ENCODE peak calls at places on chromosomes 6 and 20, in eight cellular contexts. N is ovary, G is colonic mucosa, B is heart left ventricle, U is esophagus squamous epithelium, M is PC-3, W is Caco-2, Q is HepG2. P is an unnamed sample.

GRCh38 chr6:70413829-70414494 is 654 bp downstream of the FAM135A start:
- DNase-seq in N (peak; percentile 23), G (peak; percentile 42), B (peak; percentile 32), U (no peak), M (peak; percentile 12), W (no peak), Q (no peak), P (no peak)

GRCh38 chr20:45826381-45827019 is 612 bp downstream of the TNNC2 start:
- DNase-seq in N (peak; percentile 50), G (no peak), B (peak; percentile 61), U (no peak), M (no peak), W (no peak), Q (no peak), P (peak; percentile 40)

GRCh38 chr20:59571151-59571550 is 33.2 kb upstream of the PHACTR3 start:
- DNase-seq in N (no peak), G (no peak), B (no peak), U (no peak), M (no peak), W (no peak), Q (no peak), P (peak; percentile 21)

GRCh38 chr20:35660122-35660937 is 4.4 kb downstream of the CPNE1 start:
- DNase-seq in N (no peak), G (no peak), B (no peak), U (no peak), M (no peak), W (peak; percentile 32), Q (no peak), P (no peak)

GRCh38 chr6:126905917-126906316 is 212.6 kb upstream of the RSPO3 start:
- DNase-seq in N (no peak), G (no peak), B (no peak), U (no peak), M (no peak), W (no peak), Q (no peak), P (no peak)

GRCh38 chr20:6480328-6481030 is 287.0 kb upstream of the BMP2 start:
- DNase-seq in N (no peak), G (no peak), B (no peak), U (no peak), M (peak; percentile 13), W (no peak), Q (no peak), P (no peak)

GRCh38 chr6:138397128-138397814 is 6.8 kb upstream of the HEBP2 start:
- DNase-seq in N (no peak), G (no peak), B (peak; percentile 45), U (no peak), M (no peak), W (no peak), Q (no peak), P (no peak)

GRCh38 chr6:82870582-82871172 is 195.0 kb downstream of the UBE3D start:
- DNase-seq in N (no peak), G (no peak), B (no peak), U (no peak), M (peak; percentile 53), W (no peak), Q (no peak), P (no peak)

GRCh38 chr6:160347259-160348208 is 644 bp upstream of the SLC22A3 start:
- DNase-seq in N (no peak), G (peak; percentile 35), B (no peak), U (no peak), M (no peak), W (no peak), Q (no peak), P (peak; percentile 27)

GRCh38 chr6:152267967-152268845 is 369.0 kb downstream of the SYNE1 start:
- DNase-seq in N (peak; percentile 49), G (no peak), B (no peak), U (no peak), M (peak; percentile 69), W (no peak), Q (peak; percentile 45), P (no peak)

GRCh38 chr6:35679399-35679798 is 9.3 kb downstream of the FKBP5 start:
- DNase-seq in N (no peak), G (no peak), B (no peak), U (no peak), M (no peak), W (no peak), Q (no peak), P (no peak)

GRCh38 chr20:23889775-23890187 is 10.2 kb upstream of the CST5 start:
- DNase-seq in N (no peak), G (peak; percentile 48), B (no peak), U (no peak), M (peak; percentile 84), W (peak; percentile 78), Q (peak; percentile 74), P (peak; percentile 52)

GRCh38 chr6:18632670-18633410 is 245.7 kb downstream of the RNF144B start:
- DNase-seq in N (no peak), G (no peak), B (no peak), U (no peak), M (peak; percentile 55), W (no peak), Q (peak; percentile 32), P (no peak)

GRCh38 chr6:166494757-166495486 is 91.6 kb downstream of the RAMACL start:
- DNase-seq in N (no peak), G (no peak), B (no peak), U (no peak), M (no peak), W (no peak), Q (no peak), P (no peak)

GRCh38 chr6:157613011-157613522 is 210.0 kb upstream of the SNX9 start:
- DNase-seq in N (no peak), G (no peak), B (no peak), U (no peak), M (peak; percentile 86), W (no peak), Q (peak; percentile 63), P (no peak)

GRCh38 chr6:136920216-136920857 is 1.8 kb upstream of the SLC35D3 start:
- DNase-seq in N (no peak), G (no peak), B (no peak), U (no peak), M (no peak), W (no peak), Q (no peak), P (no peak)

GRCh38 chr6:57190140-57190539 is 18.0 kb downstream of the BAG2 start:
- DNase-seq in N (no peak), G (no peak), B (no peak), U (no peak), M (peak; percentile 45), W (no peak), Q (peak; percentile 55), P (no peak)

GRCh38 chr6:93337014-93337413 is 82.3 kb downstream of the EPHA7 start:
- DNase-seq in N (no peak), G (no peak), B (no peak), U (no peak), M (no peak), W (no peak), Q (no peak), P (no peak)

GRCh38 chr20:48393311-48393685 is 434.5 kb downstream of the PREX1 start:
- DNase-seq in N (no peak), G (no peak), B (no peak), U (no peak), M (no peak), W (no peak), Q (no peak), P (no peak)

GRCh38 chr6:26200918-26201721 is 113.9 kb downstream of the HFE start:
- DNase-seq in N (no peak), G (no peak), B (no peak), U (no peak), M (no peak), W (no peak), Q (no peak), P (no peak)

GRCh38 chr6:1378224-1379025 is 11.0 kb upstream of the FOXF2 start:
- DNase-seq in N (no peak), G (no peak), B (no peak), U (no peak), M (no peak), W (no peak), Q (no peak), P (no peak)

GRCh38 chr6:95365454-95365853 is 211.9 kb upstream of the MANEA start:
- DNase-seq in N (no peak), G (no peak), B (no peak), U (no peak), M (no peak), W (no peak), Q (no peak), P (no peak)

GRCh38 chr6:21598662-21599061 is 5.1 kb downstream of the SOX4 start:
- DNase-seq in N (no peak), G (no peak), B (no peak), U (no peak), M (peak; percentile 19), W (no peak), Q (no peak), P (no peak)

GRCh38 chr20:37651932-37652331 is 41.9 kb upstream of the CTNNBL1 start:
- DNase-seq in N (no peak), G (no peak), B (peak; percentile 58), U (no peak), M (peak; percentile 58), W (no peak), Q (peak; percentile 51), P (peak; percentile 27)

GRCh38 chr6:170087946-170088348 is 202.9 kb downstream of the DLL1 start:
- DNase-seq in N (peak; percentile 16), G (no peak), B (no peak), U (no peak), M (no peak), W (peak; percentile 29), Q (no peak), P (peak; percentile 23)

DNA sequence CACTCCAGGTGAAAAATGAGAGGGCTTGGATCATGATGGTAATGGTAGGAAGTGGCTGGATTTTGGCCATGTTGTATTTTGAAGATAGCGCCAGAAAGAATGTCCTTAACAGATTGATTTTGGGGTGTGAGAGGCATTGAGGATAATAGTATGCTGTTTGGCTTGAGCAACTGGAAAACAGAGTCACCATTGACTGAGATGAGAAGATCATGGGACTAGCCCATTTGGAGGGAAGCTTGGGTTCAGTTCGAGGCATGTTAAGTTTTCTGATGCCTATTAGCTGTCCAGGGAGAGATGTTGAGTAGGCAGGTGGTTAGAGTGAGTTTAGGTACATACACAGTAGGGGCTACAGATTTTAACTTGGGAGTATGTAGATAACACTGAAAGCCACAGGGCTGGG is 23.3 kb downstream of the PLCG1 start:
- DNase-seq in N (no peak), G (no peak), B (no peak), U (no peak), M (no peak), W (no peak), Q (no peak), P (no peak)
- H3K36me3 ChIP-seq in N (no peaks in the 10 kb centered on the region), G (peaks cover 13% of the 10 kb centered on the region), B (peaks cover 58% of the 10 kb centered on the region), U (peaks cover 27% of the 10 kb centered on the region), M (peaks cover 34% of the 10 kb centered on the region), W (peaks cover 26% of the 10 kb centered on the region), Q (peaks cover 55% of the 10 kb centered on the region), P (no peaks in the 10 kb centered on the region)

GRCh38 chr20:17941087-17941825 is 27.3 kb downstream of the SNX5 start:
- DNase-seq in N (no peak), G (peak; percentile 19), B (no peak), U (no peak), M (no peak), W (no peak), Q (no peak), P (no peak)
- H3K36me3 ChIP-seq in N (no peaks in the 10 kb centered on the region), G (peaks cover 15% of the 10 kb centered on the region), B (peaks cover 59% of the 10 kb centered on the region), U (peaks cover 32% of the 10 kb centered on the region), M (peaks cover 49% of the 10 kb centered on the region), W (peaks cover 14% of the 10 kb centered on the region), Q (peaks cover 22% of the 10 kb centered on the region), P (peaks cover 54% of the 10 kb centered on the region)

GRCh38 chr6:131628726-131629125 is 684 bp upstream of the MED23 start:
- DNase-seq in N (no peak), G (no peak), B (no peak), U (no peak), M (no peak), W (no peak), Q (no peak), P (no peak)
- H3K36me3 ChIP-seq in N (no peaks in the 10 kb centered on the region), G (peaks cover 6% of the 10 kb centered on the region), B (peaks cover 22% of the 10 kb centered on the region), U (peaks cover 11% of the 10 kb centered on the region), M (peaks cover 5% of the 10 kb centered on the region), W (no peaks in the 10 kb centered on the region), Q (peaks cover 5% of the 10 kb centered on the region), P (no peaks in the 10 kb centered on the region)

GRCh38 chr6:13803581-13803980 is 10.8 kb downstream of the MCUR1 start:
- DNase-seq in N (no peak), G (no peak), B (no peak), U (no peak), M (no peak), W (no peak), Q (no peak), P (no peak)
- H3K36me3 ChIP-seq in N (no peaks in the 10 kb centered on the region), G (no peaks in the 10 kb centered on the region), B (peaks cover 83% of the 10 kb centered on the region), U (no peaks in the 10 kb centered on the region), M (peaks cover 13% of the 10 kb centered on the region), W (no peaks in the 10 kb centered on the region), Q (peaks cover 21% of the 10 kb centered on the region), P (no peaks in the 10 kb centered on the region)